ENCODE peak calls at places on chromosomes 2 and 18, in eight cellular contexts. M is progenitor cell of endocrine pancreas, W is tibial nerve, G is Calu3, R is mammary epithelial cell, O is GM12865, F is pancreas, K is A673. S is an unnamed sample.

GRCh38 chr2:69436594-69436936 is 670 bp downstream of the NFU1 start:
- DNase-seq in M (no peak), W (no peak), G (no peak), R (peak), O (peak), F (no peak), K (no peak), S (peak)

GRCh38 chr2:205564761-205565160 is 117.5 kb upstream of the NRP2 start:
- DNase-seq in M (no peak), W (no peak), G (no peak), R (no peak), O (no peak), F (no peak), K (no peak), S (no peak)

GRCh38 chr2:105929506-105929905 is 184.8 kb downstream of the NCK2 start:
- DNase-seq in M (no peak), W (no peak), G (no peak), R (no peak), O (no peak), F (no peak), K (no peak), S (no peak)

GRCh38 chr2:72915907-72916742 is 1.2 kb upstream of the EMX1 start:
- DNase-seq in M (peak), W (no peak), G (peak), R (peak), O (peak), F (peak), K (peak), S (peak)

GRCh38 chr2:237222178-237222577 is 136.5 kb downstream of the COPS8 start:
- DNase-seq in M (no peak), W (no peak), G (peak), R (no peak), O (no peak), F (no peak), K (peak), S (no peak)

GRCh38 chr2:206116278-206116677 is 30.3 kb upstream of the INO80D start:
- DNase-seq in M (no peak), W (no peak), G (no peak), R (no peak), O (no peak), F (no peak), K (no peak), S (no peak)

GRCh38 chr2:161044095-161044874 is 115.9 kb upstream of the TANK start:
- DNase-seq in M (no peak), W (peak), G (no peak), R (no peak), O (no peak), F (no peak), K (no peak), S (no peak)

GRCh38 chr18:9287037-9287436 is 47.5 kb upstream of the TWSG1 start:
- DNase-seq in M (no peak), W (no peak), G (no peak), R (no peak), O (no peak), F (no peak), K (peak), S (no peak)

GRCh38 chr2:127843677-127844076 is 14.3 kb downstream of the POLR2D start:
- DNase-seq in M (no peak), W (no peak), G (no peak), R (no peak), O (no peak), F (no peak), K (no peak), S (no peak)

GRCh38 chr18:8260319-8260718 is 348.9 kb upstream of the RAB12 start:
- DNase-seq in M (no peak), W (no peak), G (peak), R (peak), O (no peak), F (no peak), K (no peak), S (no peak)

GRCh38 chr2:224260605-224261004 is 141.3 kb downstream of the FAM124B start:
- DNase-seq in M (no peak), W (no peak), G (no peak), R (no peak), O (no peak), F (no peak), K (peak), S (no peak)

GRCh38 chr2:134669731-134670669 is 48.8 kb downstream of the TMEM163 start:
- DNase-seq in M (no peak), W (peak), G (peak), R (no peak), O (no peak), F (peak), K (no peak), S (no peak)

GRCh38 chr18:2471523-2471922 is 99.8 kb downstream of the METTL4 start:
- DNase-seq in M (no peak), W (no peak), G (no peak), R (no peak), O (peak), F (no peak), K (no peak), S (no peak)

GRCh38 chr2:233449921-233450853 is 95.9 kb downstream of the DGKD start:
- DNase-seq in M (no peak), W (no peak), G (no peak), R (no peak), O (no peak), F (peak), K (no peak), S (no peak)

GRCh38 chr2:218166791-218167190 is at the start of gene CXCR1:
- DNase-seq in M (no peak), W (no peak), G (no peak), R (peak), O (peak), F (no peak), K (no peak), S (no peak)

GRCh38 chr2:101566632-101567228 is 91.8 kb upstream of the RFX8 start:
- DNase-seq in M (no peak), W (no peak), G (no peak), R (no peak), O (no peak), F (no peak), K (no peak), S (no peak)

GRCh38 chr2:169136885-169137534 is 67.6 kb downstream of the DHRS9 start:
- DNase-seq in M (no peak), W (no peak), G (no peak), R (peak), O (no peak), F (no peak), K (no peak), S (no peak)

GRCh38 chr2:164655750-164656149 is 34.5 kb upstream of the GRB14 start:
- DNase-seq in M (no peak), W (no peak), G (peak), R (no peak), O (no peak), F (no peak), K (peak), S (no peak)

GRCh38 chr18:52242711-52243110 is 97.3 kb upstream of the DCC start:
- DNase-seq in M (no peak), W (no peak), G (no peak), R (peak), O (no peak), F (no peak), K (no peak), S (no peak)

GRCh38 chr2:11679016-11679415 is 9.0 kb upstream of the NTSR2 start:
- DNase-seq in M (no peak), W (no peak), G (no peak), R (no peak), O (no peak), F (no peak), K (no peak), S (no peak)

GRCh38 chr2:1546901-1547300 is 133.6 kb downstream of the TPO start:
- DNase-seq in M (no peak), W (no peak), G (no peak), R (no peak), O (no peak), F (no peak), K (no peak), S (no peak)
- TF ChIP-seq CTCF in M (no peak), W (no peak), G (no peak), R (no peak), O (no peak), F (no peak), K (peak), S (peak)

GRCh38 chr2:210617732-210618330 is 61.4 kb downstream of the CPS1 start:
- DNase-seq in M (no peak), W (peak), G (peak), R (peak), O (peak), F (no peak), K (peak), S (peak)
- TF ChIP-seq CTCF in M (peak), W (peak), G (peak), R (peak), O (peak), F (peak), K (peak), S (peak)

GRCh38 chr18:55579471-55579870 is 8.5 kb downstream of the TCF4 start:
- DNase-seq in M (no peak), W (no peak), G (no peak), R (no peak), O (no peak), F (no peak), K (no peak), S (no peak)

GRCh38 chr18:55575066-55575465 is 12.9 kb downstream of the TCF4 start:
- DNase-seq in M (no peak), W (no peak), G (no peak), R (no peak), O (no peak), F (no peak), K (no peak), S (no peak)

GRCh38 chr18:55579888-55580287 is 8.1 kb downstream of the TCF4 start:
- DNase-seq in M (no peak), W (no peak), G (no peak), R (no peak), O (no peak), F (no peak), K (no peak), S (no peak)

GRCh38 chr18:55575949-55576348 is 12.0 kb downstream of the TCF4 start:
- DNase-seq in M (no peak), W (no peak), G (no peak), R (no peak), O (peak), F (no peak), K (no peak), S (no peak)

GRCh38 chr18:55577812-55578539 is 10.0 kb downstream of the TCF4 start:
- DNase-seq in M (no peak), W (no peak), G (no peak), R (no peak), O (peak), F (no peak), K (peak), S (no peak)
- TF ChIP-seq CTCF in M (no peak), W (no peak), G (no peak), R (peak), O (peak), F (no peak), K (no peak), S (no peak)

GRCh38 chr18:904135-905090 is at the start of gene ADCYAP1:
- DNase-seq in M (no peak), W (no peak), G (no peak), R (no peak), O (no peak), F (peak), K (no peak), S (no peak)
- TF ChIP-seq CTCF in M (no peak), W (no peak), G (no peak), R (no peak), O (no peak), F (no peak), K (peak), S (no peak)

GRCh38 chr2:23567382-23567781 is 182.4 kb downstream of the KLHL29 start:
- DNase-seq in M (no peak), W (no peak), G (no peak), R (no peak), O (no peak), F (no peak), K (no peak), S (no peak)

GRCh38 chr2:23565374-23565773 is 180.4 kb downstream of the KLHL29 start:
- DNase-seq in M (no peak), W (no peak), G (no peak), R (no peak), O (no peak), F (peak), K (no peak), S (no peak)

GRCh38 chr2:23565814-23566213 is 180.8 kb downstream of the KLHL29 start:
- DNase-seq in M (no peak), W (no peak), G (no peak), R (no peak), O (no peak), F (peak), K (no peak), S (no peak)

GRCh38 chr2:23564618-23564967 is 179.6 kb downstream of the KLHL29 start:
- DNase-seq in M (no peak), W (no peak), G (no peak), R (peak), O (no peak), F (no peak), K (no peak), S (no peak)

DNA sequence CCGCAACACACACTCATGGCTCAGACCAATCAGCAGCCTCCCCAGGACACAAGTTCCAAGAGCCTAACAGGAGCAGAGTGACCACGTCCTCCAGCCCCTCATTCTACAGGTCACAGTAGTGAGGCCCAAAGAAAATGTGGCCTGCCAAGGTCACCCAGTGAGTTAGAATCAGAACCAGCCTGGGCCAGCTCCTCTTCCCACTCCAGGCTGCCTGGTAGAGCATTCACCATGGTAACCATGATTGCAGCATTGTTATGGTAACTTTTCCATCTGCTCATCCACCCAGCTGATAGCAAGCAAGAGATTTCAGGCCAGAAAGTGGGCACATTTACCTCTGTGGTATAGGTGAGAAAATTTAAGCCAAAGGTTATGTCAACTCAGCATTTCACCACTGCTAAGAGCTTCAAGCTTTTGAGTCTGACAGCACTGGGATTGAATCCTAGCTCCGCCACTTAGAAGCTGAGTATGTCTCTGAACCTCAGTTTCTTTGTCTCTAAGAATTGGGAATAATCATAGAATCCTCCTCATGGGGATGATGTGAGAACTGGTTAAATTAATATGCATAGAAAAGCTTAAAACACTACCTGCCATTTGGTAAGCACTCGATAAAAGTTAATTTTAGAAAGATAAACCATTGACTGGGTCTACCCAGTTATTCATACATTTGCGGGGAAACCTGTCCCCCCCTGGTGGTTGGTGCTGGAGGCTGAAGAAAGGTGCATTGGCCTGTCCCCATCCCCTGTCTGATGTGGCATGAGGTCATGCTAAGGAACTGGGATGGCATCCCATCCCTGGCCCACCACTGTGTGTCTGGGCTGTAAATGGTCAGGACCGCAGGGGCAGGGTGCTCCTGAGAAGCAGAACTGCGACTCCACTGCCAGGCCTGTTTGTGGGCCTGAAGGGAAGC is 181.5 kb downstream of the KLHL29 start:
- DNase-seq in M (no peak), W (no peak), G (peak), R (no peak), O (peak), F (peak), K (peak), S (peak)
- TF ChIP-seq CTCF in M (peak), W (no peak), G (peak), R (peak), O (peak), F (no peak), K (peak), S (no peak)

S was measured in GM10248.